ENCODE peak calls at places on chromosomes 16 and 17, in four cellular contexts. R, N, I and M are unnamed samples.

GRCh38 chr16:49756971-49757743 is 98.8 kb downstream of the ZNF423 start:
- DNase-seq in I (peak; percentile 58), R (no peak), N (no peak), M (no peak)

GRCh38 chr17:63116228-63116627 is 150.2 kb downstream of the TANC2 start:
- DNase-seq in I (no peak), R (no peak), N (no peak), M (no peak)

GRCh38 chr17:79478841-79479240 is 132.0 kb downstream of the RBFOX3 start:
- DNase-seq in I (no peak), N (no peak), R (no peak), M (no peak)

GRCh38 chr16:26015776-26016175 is 324.0 kb downstream of the HS3ST4 start:
- DNase-seq in N (no peak), I (no peak), R (no peak), M (no peak)

GRCh38 chr17:43907425-43907981 is at the start of gene MPP2:
- DNase-seq in R (peak; percentile 89), N (peak; percentile 90), I (peak; percentile 35), M (peak; percentile 84)

GRCh38 chr17:68401288-68401687 is 56.0 kb downstream of the WIPI1 start:
- DNase-seq in N (no peak), I (no peak), R (no peak), M (no peak)

GRCh38 chr16:85428899-85429775 is 184.0 kb upstream of the GSE1 start:
- DNase-seq in N (no peak), R (no peak), I (no peak), M (peak; percentile 63)

GRCh38 chr17:30433514-30433913 is 43.7 kb upstream of the GOSR1 start:
- DNase-seq in I (peak; percentile 97), R (no peak), N (no peak), M (no peak)

GRCh38 chr17:71063127-71063526 is 893.8 kb downstream of the KCNJ2 start:
- DNase-seq in R (no peak), N (no peak), I (no peak), M (no peak)

GRCh38 chr17:82013341-82013740 is 9.3 kb downstream of the CENPX start:
- DNase-seq in R (no peak), N (no peak), I (no peak), M (no peak)

GRCh38 chr16:53541326-53541725 is 38.3 kb upstream of the AKTIP start:
- DNase-seq in I (peak; percentile 83), R (no peak), N (no peak), M (no peak)

GRCh38 chr16:3696425-3697218 is 20.7 kb downstream of the TRAP1 start:
- DNase-seq in R (no peak), I (peak; percentile 76), N (no peak), M (no peak)

GRCh38 chr17:69638516-69638915 is 224.0 kb downstream of the MAP2K6 start:
- DNase-seq in R (no peak), I (no peak), N (peak; percentile 5), M (no peak)

GRCh38 chr16:29698484-29699323 is 19.7 kb downstream of the QPRT start:
- DNase-seq in I (no peak), N (no peak), R (no peak), M (peak; percentile 29)

GRCh38 chr17:2214047-2214717 is 89.4 kb downstream of the SMG6 start:
- DNase-seq in R (peak; percentile 85), I (peak; percentile 94), N (peak; percentile 51), M (no peak)

GRCh38 chr17:12726131-12726530 is 60.4 kb downstream of the MYOCD start:
- DNase-seq in R (no peak), N (no peak), I (no peak), M (no peak)

GRCh38 chr16:25006504-25007055 is 8.6 kb downstream of the ARHGAP17 start:
- DNase-seq in N (no peak), I (peak; percentile 56), R (no peak), M (no peak)

GRCh38 chr16:87608400-87608985 is 6.2 kb downstream of the JPH3 start:
- DNase-seq in R (peak; percentile 89), N (no peak), I (peak; percentile 64), M (no peak)

GRCh38 chr16:47371615-47372014 is 89.2 kb downstream of the ITFG1 start:
- DNase-seq in N (no peak), R (no peak), I (no peak), M (no peak)